ENCODE peak calls at places on chromosomes 3 and 15, in seven cellular contexts. V is prostate gland, D is lower lobe of right lung, Z is body of pancreas, C is endothelial cell of umbilical vein, L is adrenal gland, S is breast epithelium. J is an unnamed sample.

GRCh38 chr3:170454468-170454867 is 35.8 kb downstream of the CLDN11 start:
- DNase-seq in V (no peak), D (no peak), Z (no peak), C (peak; percentile 17), L (no peak), S (no peak), J (no peak)

GRCh38 chr3:193771011-193771697 is 178.1 kb downstream of the OPA1 start:
- DNase-seq in V (no peak), D (no peak), Z (no peak), C (no peak), L (no peak), S (no peak), J (no peak)

GRCh38 chr3:178352300-178353021 is 183.8 kb upstream of the KCNMB2 start:
- DNase-seq in V (no peak), D (no peak), Z (no peak), C (peak; percentile 90), L (no peak), S (no peak), J (no peak)

GRCh38 chr15:64246364-64247189 is 83.8 kb upstream of the PPIB start:
- DNase-seq in V (no peak), D (no peak), Z (no peak), C (peak; percentile 37), L (no peak), S (no peak), J (no peak)

GRCh38 chr3:88298189-88298588 is 148.4 kb downstream of the C3orf38 start:
- DNase-seq in V (no peak), D (no peak), Z (no peak), C (no peak), L (no peak), S (no peak), J (no peak)

GRCh38 chr15:64582202-64582601 is 121.8 kb downstream of the ZNF609 start:
- DNase-seq in V (no peak), D (no peak), Z (no peak), C (no peak), L (no peak), S (no peak), J (no peak)

GRCh38 chr3:94159062-94159726 is 96.3 kb downstream of the NSUN3 start:
- DNase-seq in V (no peak), D (no peak), Z (no peak), C (no peak), L (no peak), S (no peak), J (peak; percentile 54)

GRCh38 chr3:117261907-117262518 is 552.4 kb downstream of the TUSC7 start:
- DNase-seq in V (peak; percentile 55), D (no peak), Z (peak; percentile 40), C (no peak), L (no peak), S (no peak), J (no peak)

GRCh38 chr3:184227481-184227935 is 1.9 kb upstream of the VWA5B2 start:
- DNase-seq in V (no peak), D (no peak), Z (peak; percentile 48), C (peak; percentile 36), L (no peak), S (no peak), J (no peak)

GRCh38 chr3:46705751-46706572 is 4.8 kb downstream of the TMIE start:
- DNase-seq in V (no peak), D (peak; percentile 41), Z (peak; percentile 3), C (peak; percentile 39), L (peak; percentile 15), S (no peak), J (peak; percentile 56)

GRCh38 chr15:56244237-56244810 is 645 bp upstream of the RFX7 start:
- DNase-seq in V (peak; percentile 59), D (peak; percentile 49), Z (peak; percentile 38), C (peak; percentile 65), L (peak; percentile 47), S (peak; percentile 45), J (peak; percentile 89)

GRCh38 chr15:101463265-101463664 is 26.2 kb downstream of the PCSK6 start:
- DNase-seq in V (no peak), D (no peak), Z (no peak), C (no peak), L (no peak), S (no peak), J (no peak)

GRCh38 chr3:155753038-155753647 is 8.3 kb upstream of the PLCH1 start:
- DNase-seq in V (no peak), D (no peak), Z (no peak), C (peak; percentile 50), L (no peak), S (no peak), J (no peak)

GRCh38 chr3:133426721-133427120 is 26.9 kb downstream of the BFSP2 start:
- DNase-seq in V (no peak), D (no peak), Z (no peak), C (no peak), L (no peak), S (no peak), J (no peak)

GRCh38 chr3:123244128-123244527 is 42.4 kb downstream of the SEC22A start:
- DNase-seq in V (no peak), D (no peak), Z (peak; percentile 37), C (no peak), L (no peak), S (no peak), J (no peak)

GRCh38 chr3:116384717-116385116 is 60.6 kb downstream of the LSAMP start:
- DNase-seq in V (no peak), D (no peak), Z (no peak), C (no peak), L (no peak), S (no peak), J (no peak)

GRCh38 chr3:167091186-167091585 is 288.9 kb downstream of the ZBBX start:
- DNase-seq in V (no peak), D (no peak), Z (no peak), C (no peak), L (no peak), S (no peak), J (no peak)

GRCh38 chr3:158768361-158768787 is 33.5 kb upstream of the MFSD1 start:
- DNase-seq in V (peak; percentile 55), D (peak; percentile 60), Z (peak; percentile 52), C (peak; percentile 75), L (no peak), S (peak; percentile 65), J (no peak)

GRCh38 chr3:184378650-184379374 is 805 bp upstream of the THPO start:
- DNase-seq in V (no peak), D (no peak), Z (no peak), C (no peak), L (no peak), S (no peak), J (no peak)

GRCh38 chr15:31014608-31014925 is 23.1 kb upstream of the MTMR10 start:
- DNase-seq in V (no peak), D (no peak), Z (no peak), C (no peak), L (no peak), S (no peak), J (no peak)

GRCh38 chr15:31016446-31016915 is 25.1 kb upstream of the MTMR10 start:
- DNase-seq in V (no peak), D (no peak), Z (no peak), C (peak; percentile 59), L (no peak), S (no peak), J (no peak)

GRCh38 chr15:31012455-31012854 is 21.0 kb upstream of the MTMR10 start:
- DNase-seq in V (no peak), D (no peak), Z (no peak), C (no peak), L (no peak), S (no peak), J (no peak)

GRCh38 chr15:31010036-31010435 is 18.6 kb upstream of the MTMR10 start:
- DNase-seq in V (no peak), D (no peak), Z (no peak), C (no peak), L (no peak), S (no peak), J (no peak)

GRCh38 chr15:31013863-31014607 is 22.6 kb upstream of the MTMR10 start:
- DNase-seq in V (no peak), D (no peak), Z (no peak), C (peak; percentile 20), L (no peak), S (no peak), J (no peak)
- H3K4me3 ChIP-seq in V (no peak overlapping the region), D (no peak overlapping the region), Z (no peak overlapping the region), C (no peak overlapping the region), L (no peak overlapping the region), S (no peak overlapping the region), J (no peak overlapping the region)

GRCh38 chr15:92818658-92819311 is 81.3 kb upstream of the CHD2 start:
- DNase-seq in V (no peak), D (no peak), Z (no peak), C (no peak), L (no peak), S (no peak), J (peak; percentile 56)
- H3K4me3 ChIP-seq in V (no peak overlapping the region), D (no peak overlapping the region), Z (no peak overlapping the region), C (no peak overlapping the region), L (no peak overlapping the region), S (peak overlapping the region; percentile 42), J (peak overlapping the region; percentile 21)

GRCh38 chr3:185813205-185813604 is 11.6 kb downstream of the IGF2BP2 start:
- DNase-seq in V (no peak), D (no peak), Z (no peak), C (no peak), L (no peak), S (no peak), J (no peak)
- H3K4me3 ChIP-seq in V (no peak overlapping the region), D (no peak overlapping the region), Z (no peak overlapping the region), C (no peak overlapping the region), L (no peak overlapping the region), S (no peak overlapping the region), J (no peak overlapping the region)

GRCh38 chr15:86911022-86911421 is 831.4 kb downstream of the AGBL1 start:
- DNase-seq in V (no peak), D (no peak), Z (no peak), C (no peak), L (no peak), S (no peak), J (no peak)
- H3K4me3 ChIP-seq in V (no peak overlapping the region), D (no peak overlapping the region), Z (no peak overlapping the region), C (no peak overlapping the region), L (no peak overlapping the region), S (no peak overlapping the region), J (no peak overlapping the region)

GRCh38 chr3:127222163-127222562 is 29.2 kb downstream of the PRR23E start:
- DNase-seq in V (no peak), D (no peak), Z (no peak), C (no peak), L (no peak), S (no peak), J (no peak)

GRCh38 chr3:127222664-127223063 is 29.7 kb downstream of the PRR23E start:
- DNase-seq in V (no peak), D (no peak), Z (no peak), C (no peak), L (no peak), S (no peak), J (no peak)

GRCh38 chr3:127218457-127218922 is 25.6 kb downstream of the PRR23E start:
- DNase-seq in V (no peak), D (no peak), Z (no peak), C (no peak), L (no peak), S (no peak), J (no peak)

GRCh38 chr3:127221062-127222035 is 28.4 kb downstream of the PRR23E start:
- DNase-seq in V (no peak), D (no peak), Z (no peak), C (no peak), L (no peak), S (no peak), J (no peak)

GRCh38 chr3:127220497-127220896 is 27.6 kb downstream of the PRR23E start:
- DNase-seq in V (no peak), D (no peak), Z (no peak), C (no peak), L (no peak), S (no peak), J (no peak)
- H3K4me3 ChIP-seq in V (no peak overlapping the region), D (no peak overlapping the region), Z (no peak overlapping the region), C (no peak overlapping the region), L (no peak overlapping the region), S (no peak overlapping the region), J (no peak overlapping the region)